ENCODE peak calls at places on chromosomes 5 and 9, in six cellular contexts. One of them, this sample, is unnamed.

GRCh38 chr9:126376311-126376902 is 49.8 kb downstream of the MVB12B start:
- DNase-seq in IMR-90: no peak
- DNase-seq in neuronal stem cell: peak
- DNase-seq in mesenchymal stem cell: no peak
- DNase-seq in H9: no peak
- DNase-seq in H1: no peak
- DNase-seq in this sample: peak

GRCh38 chr9:124794902-124795491 is 18.1 kb downstream of the OLFML2A start:
- DNase-seq in IMR-90: no peak
- DNase-seq in neuronal stem cell: no peak
- DNase-seq in mesenchymal stem cell: no peak
- DNase-seq in H9: no peak
- DNase-seq in H1: no peak
- DNase-seq in this sample: no peak

GRCh38 chr9:121242219-121242954 is 25.6 kb upstream of the GSN start:
- DNase-seq in IMR-90: peak
- DNase-seq in neuronal stem cell: no peak
- DNase-seq in mesenchymal stem cell: peak
- DNase-seq in H9: no peak
- DNase-seq in H1: no peak
- DNase-seq in this sample: no peak

GRCh38 chr9:99140685-99141314 is 35.9 kb downstream of the TGFBR1 start:
- DNase-seq in IMR-90: peak
- DNase-seq in neuronal stem cell: peak
- DNase-seq in mesenchymal stem cell: peak
- DNase-seq in H9: peak
- DNase-seq in H1: peak
- DNase-seq in this sample: peak

GRCh38 chr9:129617167-129617566 is 3.7 kb downstream of the C9orf50 start:
- DNase-seq in IMR-90: peak
- DNase-seq in neuronal stem cell: no peak
- DNase-seq in mesenchymal stem cell: peak
- DNase-seq in H9: peak
- DNase-seq in H1: no peak
- DNase-seq in this sample: peak

GRCh38 chr5:142944140-142944539 is 174.0 kb downstream of the ARHGAP26 start:
- DNase-seq in IMR-90: peak
- DNase-seq in neuronal stem cell: no peak
- DNase-seq in mesenchymal stem cell: no peak
- DNase-seq in H9: no peak
- DNase-seq in H1: no peak
- DNase-seq in this sample: no peak

GRCh38 chr9:108553111-108553635 is 302.6 kb downstream of the ACTL7B start:
- DNase-seq in IMR-90: no peak
- DNase-seq in neuronal stem cell: no peak
- DNase-seq in mesenchymal stem cell: no peak
- DNase-seq in H9: no peak
- DNase-seq in H1: no peak
- DNase-seq in this sample: no peak

GRCh38 chr9:32117291-32117690 is 267.2 kb upstream of the ACO1 start:
- DNase-seq in IMR-90: no peak
- DNase-seq in neuronal stem cell: no peak
- DNase-seq in mesenchymal stem cell: no peak
- DNase-seq in H9: no peak
- DNase-seq in H1: no peak
- DNase-seq in this sample: no peak

GRCh38 chr9:32456564-32456963 is 69.4 kb downstream of the RIGI start:
- DNase-seq in IMR-90: no peak
- DNase-seq in neuronal stem cell: no peak
- DNase-seq in mesenchymal stem cell: no peak
- DNase-seq in H9: no peak
- DNase-seq in H1: no peak
- DNase-seq in this sample: peak

GRCh38 chr9:121294181-121294743 is 26.3 kb downstream of the GSN start:
- DNase-seq in IMR-90: no peak
- DNase-seq in neuronal stem cell: no peak
- DNase-seq in mesenchymal stem cell: no peak
- DNase-seq in H9: no peak
- DNase-seq in H1: no peak
- DNase-seq in this sample: no peak

GRCh38 chr9:129640086-129640870 is 1.7 kb downstream of the ASB6 start:
- DNase-seq in IMR-90: peak
- DNase-seq in neuronal stem cell: no peak
- DNase-seq in mesenchymal stem cell: peak
- DNase-seq in H9: no peak
- DNase-seq in H1: no peak
- DNase-seq in this sample: no peak

GRCh38 chr5:168798065-168799023 is 219.2 kb upstream of the PANK3 start:
- DNase-seq in IMR-90: no peak
- DNase-seq in neuronal stem cell: no peak
- DNase-seq in mesenchymal stem cell: no peak
- DNase-seq in H9: no peak
- DNase-seq in H1: no peak
- DNase-seq in this sample: no peak

GRCh38 chr5:22249209-22249608 is 603.9 kb downstream of the CDH12 start:
- DNase-seq in IMR-90: no peak
- DNase-seq in neuronal stem cell: no peak
- DNase-seq in mesenchymal stem cell: no peak
- DNase-seq in H9: no peak
- DNase-seq in H1: no peak
- DNase-seq in this sample: no peak

GRCh38 chr9:136485651-136486050 is 2.8 kb upstream of the SEC16A start:
- DNase-seq in IMR-90: no peak
- DNase-seq in neuronal stem cell: no peak
- DNase-seq in mesenchymal stem cell: no peak
- DNase-seq in H9: no peak
- DNase-seq in H1: no peak
- DNase-seq in this sample: no peak

GRCh38 chr5:5648694-5649093 is 226.2 kb downstream of the ICE1 start:
- DNase-seq in IMR-90: no peak
- DNase-seq in neuronal stem cell: no peak
- DNase-seq in mesenchymal stem cell: no peak
- DNase-seq in H9: no peak
- DNase-seq in H1: no peak
- DNase-seq in this sample: no peak

GRCh38 chr5:143354025-143354424 is 49.5 kb downstream of the NR3C1 start:
- DNase-seq in IMR-90: no peak
- DNase-seq in neuronal stem cell: no peak
- DNase-seq in mesenchymal stem cell: peak
- DNase-seq in H9: no peak
- DNase-seq in H1: no peak
- DNase-seq in this sample: no peak

GRCh38 chr5:146137967-146138403 is 32.6 kb upstream of the PLAC8L1 start:
- DNase-seq in IMR-90: peak
- DNase-seq in neuronal stem cell: no peak
- DNase-seq in mesenchymal stem cell: peak
- DNase-seq in H9: no peak
- DNase-seq in H1: no peak
- DNase-seq in this sample: no peak

GRCh38 chr9:108168451-108168850 is 678.9 kb upstream of the KLF4 start:
- DNase-seq in IMR-90: peak
- DNase-seq in neuronal stem cell: no peak
- DNase-seq in mesenchymal stem cell: peak
- DNase-seq in H9: no peak
- DNase-seq in H1: no peak
- DNase-seq in this sample: no peak

DNA sequence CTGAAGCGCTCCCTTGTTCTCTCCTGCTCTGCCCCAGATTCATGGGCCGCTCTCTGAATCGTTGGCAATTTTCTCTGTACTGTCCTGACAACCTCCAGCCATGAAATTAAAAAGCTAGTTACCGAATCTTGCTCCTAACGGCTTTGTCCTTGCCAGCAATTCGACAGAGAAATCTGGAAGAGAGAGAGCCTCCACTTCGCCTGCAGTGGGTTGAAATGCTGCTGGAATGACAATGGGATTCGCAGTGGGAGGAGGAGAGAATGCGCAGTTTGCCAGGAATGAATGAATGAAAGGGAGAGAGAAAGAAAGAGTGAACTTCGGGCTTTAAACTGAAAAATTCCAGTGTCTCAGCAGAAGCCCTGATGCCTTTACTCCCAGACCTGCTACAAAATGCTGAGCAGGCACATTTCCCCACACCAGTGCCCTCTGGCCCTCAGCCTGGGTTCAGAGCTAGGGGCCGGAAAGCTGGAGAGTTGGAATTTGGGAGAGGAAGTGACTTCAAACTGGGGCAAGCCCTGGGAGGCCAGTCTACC is 11.5 kb upstream of the BOD1 start:
- DNase-seq in IMR-90: no peak
- DNase-seq in neuronal stem cell: no peak
- DNase-seq in mesenchymal stem cell: no peak
- DNase-seq in H9: peak
- DNase-seq in H1: peak
- DNase-seq in this sample: peak
- H2BK15ac ChIP-seq in IMR-90: no peak
- H2BK15ac ChIP-seq in neuronal stem cell: no peak
- H2BK15ac ChIP-seq in mesenchymal stem cell: no peak
- H2BK15ac ChIP-seq in H9: no peak
- H2BK15ac ChIP-seq in H1: no peak
- H2BK15ac ChIP-seq in this sample: no peak

GRCh38 chr5:172497591-172498255 is 43.4 kb upstream of the SH3PXD2B start:
- DNase-seq in IMR-90: no peak
- DNase-seq in neuronal stem cell: no peak
- DNase-seq in mesenchymal stem cell: no peak
- DNase-seq in H9: peak
- DNase-seq in H1: no peak
- DNase-seq in this sample: no peak

GRCh38 chr5:172494630-172495505 is 40.5 kb upstream of the SH3PXD2B start:
- DNase-seq in IMR-90: no peak
- DNase-seq in neuronal stem cell: no peak
- DNase-seq in mesenchymal stem cell: no peak
- DNase-seq in H9: peak
- DNase-seq in H1: no peak
- DNase-seq in this sample: no peak

GRCh38 chr5:172499287-172499686 is 45.0 kb upstream of the SH3PXD2B start:
- DNase-seq in IMR-90: no peak
- DNase-seq in neuronal stem cell: no peak
- DNase-seq in mesenchymal stem cell: no peak
- DNase-seq in H9: peak
- DNase-seq in H1: no peak
- DNase-seq in this sample: no peak

GRCh38 chr5:172498431-172499129 is 44.3 kb upstream of the SH3PXD2B start:
- DNase-seq in IMR-90: no peak
- DNase-seq in neuronal stem cell: no peak
- DNase-seq in mesenchymal stem cell: no peak
- DNase-seq in H9: peak
- DNase-seq in H1: no peak
- DNase-seq in this sample: no peak

GRCh38 chr5:172496671-172497371 is 42.5 kb upstream of the SH3PXD2B start:
- DNase-seq in IMR-90: no peak
- DNase-seq in neuronal stem cell: no peak
- DNase-seq in mesenchymal stem cell: peak
- DNase-seq in H9: peak
- DNase-seq in H1: no peak
- DNase-seq in this sample: no peak
- H2BK15ac ChIP-seq in IMR-90: no peak
- H2BK15ac ChIP-seq in neuronal stem cell: no peak
- H2BK15ac ChIP-seq in mesenchymal stem cell: no peak
- H2BK15ac ChIP-seq in H9: no peak
- H2BK15ac ChIP-seq in H1: no peak
- H2BK15ac ChIP-seq in this sample: no peak

GRCh38 chr5:57280811-57281301 is 107.0 kb downstream of the GPBP1 start:
- DNase-seq in IMR-90: no peak
- DNase-seq in neuronal stem cell: no peak
- DNase-seq in mesenchymal stem cell: no peak
- DNase-seq in H9: no peak
- DNase-seq in H1: no peak
- DNase-seq in this sample: peak
- H2BK15ac ChIP-seq in IMR-90: no peak
- H2BK15ac ChIP-seq in neuronal stem cell: no peak
- H2BK15ac ChIP-seq in mesenchymal stem cell: no peak
- H2BK15ac ChIP-seq in H9: no peak
- H2BK15ac ChIP-seq in H1: no peak
- H2BK15ac ChIP-seq in this sample: no peak

GRCh38 chr5:132834057-132834456 is 3.6 kb upstream of the SHROOM1 start:
- DNase-seq in IMR-90: no peak
- DNase-seq in neuronal stem cell: no peak
- DNase-seq in mesenchymal stem cell: no peak
- DNase-seq in H9: no peak
- DNase-seq in H1: no peak
- DNase-seq in this sample: no peak
- H2BK15ac ChIP-seq in IMR-90: no peak
- H2BK15ac ChIP-seq in neuronal stem cell: no peak
- H2BK15ac ChIP-seq in mesenchymal stem cell: no peak
- H2BK15ac ChIP-seq in H9: no peak
- H2BK15ac ChIP-seq in H1: no peak
- H2BK15ac ChIP-seq in this sample: no peak

GRCh38 chr9:79104951-79105350 is 466.8 kb upstream of the TLE4 start:
- DNase-seq in IMR-90: no peak
- DNase-seq in neuronal stem cell: no peak
- DNase-seq in mesenchymal stem cell: no peak
- DNase-seq in H9: no peak
- DNase-seq in H1: no peak
- DNase-seq in this sample: no peak
- H2BK15ac ChIP-seq in IMR-90: no peak
- H2BK15ac ChIP-seq in neuronal stem cell: no peak
- H2BK15ac ChIP-seq in mesenchymal stem cell: no peak
- H2BK15ac ChIP-seq in H9: no peak
- H2BK15ac ChIP-seq in H1: no peak
- H2BK15ac ChIP-seq in this sample: no peak

GRCh38 chr5:98793223-98793622 is 19.8 kb downstream of the RGMB start:
- DNase-seq in IMR-90: no peak
- DNase-seq in neuronal stem cell: no peak
- DNase-seq in mesenchymal stem cell: no peak
- DNase-seq in H9: no peak
- DNase-seq in H1: no peak
- DNase-seq in this sample: no peak
- H2BK15ac ChIP-seq in IMR-90: no peak
- H2BK15ac ChIP-seq in neuronal stem cell: no peak
- H2BK15ac ChIP-seq in mesenchymal stem cell: no peak
- H2BK15ac ChIP-seq in H9: no peak
- H2BK15ac ChIP-seq in H1: no peak
- H2BK15ac ChIP-seq in this sample: no peak